ENCODE peak calls at places on chromosome 16, in eight cellular contexts. D is lower leg skin, M is fibroblast of lung, A is mucosa of descending colon, L is Peyer's patch, P is tibial nerve, V is cardiac muscle cell, Y is thoracic aorta. Z is an unnamed sample.

GRCh38 chr16:15803608-15804007 is 53.2 kb downstream of the MYH11 start:
- DNase-seq in Y (no peak), P (no peak), L (no peak), M (no peak), A (no peak), D (no peak), V (no peak), Z (no peak)

GRCh38 chr16:19138601-19139000 is 24.8 kb downstream of the ITPRIPL2 start:
- DNase-seq in D (peak; percentile 96), M (peak; percentile 38), A (peak; percentile 51), V (peak; percentile 71), L (no peak), Y (no peak), P (peak; percentile 57), Z (peak; percentile 64)

GRCh38 chr16:16045879-16046278 is 96.5 kb downstream of the ABCC1 start:
- DNase-seq in P (no peak), M (no peak), V (no peak), Y (no peak), L (no peak), A (no peak), D (no peak), Z (no peak)

GRCh38 chr16:66608241-66609138 is 4.0 kb downstream of the CMTM3 start:
- DNase-seq in M (peak; percentile 91), A (peak; percentile 89), D (peak; percentile 76), P (peak; percentile 72), V (peak; percentile 93), L (peak; percentile 88), Y (peak; percentile 51), Z (peak; percentile 91)

GRCh38 chr16:4373909-4374742 is 2.5 kb downstream of the VASN start:
- DNase-seq in M (peak; percentile 97), Y (peak; percentile 64), V (peak; percentile 99), P (peak; percentile 78), L (no peak), D (peak; percentile 85), A (peak; percentile 59), Z (peak; percentile 99)

GRCh38 chr16:4285167-4285566 is 12.3 kb upstream of the TFAP4 start:
- DNase-seq in M (no peak), L (no peak), A (no peak), P (no peak), V (no peak), D (no peak), Y (no peak), Z (no peak)

GRCh38 chr16:3825103-3825502 is 55.4 kb downstream of the CREBBP start:
- DNase-seq in Y (no peak), L (no peak), M (peak; percentile 79), P (no peak), V (peak; percentile 60), A (no peak), D (no peak), Z (peak; percentile 54)

GRCh38 chr16:9258423-9259051 is 167.1 kb downstream of the HAPSTR1 start:
- DNase-seq in L (peak; percentile 55), D (no peak), V (peak; percentile 2), A (peak; percentile 51), P (no peak), Y (no peak), M (peak; percentile 5), Z (peak; percentile 1)

GRCh38 chr16:51144203-51144602 is 6.9 kb downstream of the SALL1 start:
- DNase-seq in M (peak; percentile 42), A (no peak), D (no peak), V (no peak), P (no peak), Y (no peak), L (no peak), Z (no peak)

GRCh38 chr16:85391769-85392583 is 221.1 kb upstream of the GSE1 start:
- DNase-seq in L (peak; percentile 73), D (no peak), M (no peak), V (no peak), P (peak; percentile 12), A (peak; percentile 27), Y (no peak), Z (no peak)
- TF ChIP-seq CTCF in L (no peak), D (no peak), M (no peak), V (no peak), P (no peak), A (no peak), Y (no peak), Z (no peak)

DNA sequence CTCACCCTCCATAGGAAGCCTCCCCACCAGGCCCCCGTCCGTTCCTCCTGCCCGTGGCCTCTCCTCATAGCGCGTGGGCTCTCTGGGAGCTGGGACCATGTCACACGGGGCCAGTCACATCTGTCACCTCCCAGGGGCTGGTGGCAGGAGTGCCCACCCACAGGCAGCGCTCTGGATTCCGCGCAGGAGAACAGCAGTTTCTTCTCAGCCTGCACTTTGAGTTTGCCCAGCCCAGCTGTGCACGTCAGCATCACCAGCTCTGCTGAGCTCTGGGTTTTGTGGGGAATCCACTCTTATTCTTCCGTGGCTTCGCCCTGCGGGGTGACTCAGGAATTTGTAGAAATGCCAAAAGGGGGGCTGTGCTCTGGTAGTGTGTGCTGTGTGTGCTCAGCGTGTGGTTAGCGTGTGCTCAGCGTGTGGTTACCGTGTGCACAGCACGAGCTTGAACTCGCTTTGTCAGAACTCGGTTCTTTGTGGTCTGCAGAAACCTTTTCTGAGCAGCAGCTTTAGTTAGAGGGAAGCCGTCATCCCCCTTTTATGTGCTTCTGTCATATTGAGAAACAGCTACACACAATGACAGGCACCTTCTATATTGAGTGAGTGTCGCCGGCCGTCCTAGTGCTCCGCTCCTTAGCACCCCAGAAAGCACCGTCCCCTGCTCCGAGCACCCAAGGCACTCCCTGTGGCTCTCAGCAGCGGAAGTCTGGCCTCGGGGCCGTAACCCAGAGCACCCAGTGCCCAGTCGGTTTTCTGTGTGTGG is 3.3 kb downstream of the ACSF3 start:
- DNase-seq in L (no peak), M (no peak), Y (no peak), D (no peak), P (no peak), V (no peak), A (no peak), Z (no peak)
- H3K4me3 ChIP-seq in L (no peak overlapping the region), M (no peak overlapping the region), Y (no peak overlapping the region), D (no peak overlapping the region), P (no peak overlapping the region), V (no peak overlapping the region), A (no peak overlapping the region), Z (no peak overlapping the region)

GRCh38 chr16:70680495-70681381 is 5.1 kb downstream of the MTSS2 start:
- DNase-seq in M (no peak), V (no peak), P (no peak), D (no peak), Y (no peak), L (no peak), A (peak; percentile 26), Z (no peak)

GRCh38 chr16:70679653-70680494 is 6.0 kb downstream of the MTSS2 start:
- DNase-seq in A (peak; percentile 45), M (no peak), L (no peak), V (peak; percentile 37), P (no peak), Y (no peak), D (no peak), Z (no peak)

GRCh38 chr16:70682239-70683145 is 3.4 kb downstream of the MTSS2 start:
- DNase-seq in Y (no peak), M (no peak), D (no peak), V (no peak), A (no peak), L (no peak), P (no peak), Z (no peak)

GRCh38 chr16:70683146-70683944 is 2.5 kb downstream of the MTSS2 start:
- DNase-seq in M (no peak), L (no peak), Y (no peak), V (no peak), A (no peak), D (no peak), P (no peak), Z (no peak)

GRCh38 chr16:70681382-70682238 is 4.2 kb downstream of the MTSS2 start:
- DNase-seq in D (no peak), V (no peak), P (no peak), A (no peak), M (no peak), Y (no peak), L (no peak), Z (no peak)
- TF ChIP-seq CTCF in D (no peak), V (no peak), P (no peak), A (no peak), M (no peak), Y (no peak), L (no peak), Z (no peak)

GRCh38 chr16:31561698-31562233 is 34.1 kb downstream of the AHSP start:
- DNase-seq in L (no peak), Y (no peak), M (no peak), D (no peak), P (no peak), A (no peak), V (no peak), Z (no peak)
- H3K4me3 ChIP-seq in L (no peak overlapping the region), Y (no peak overlapping the region), M (no peak overlapping the region), D (no peak overlapping the region), P (no peak overlapping the region), A (no peak overlapping the region), V (no peak overlapping the region), Z (no peak overlapping the region)

DNA sequence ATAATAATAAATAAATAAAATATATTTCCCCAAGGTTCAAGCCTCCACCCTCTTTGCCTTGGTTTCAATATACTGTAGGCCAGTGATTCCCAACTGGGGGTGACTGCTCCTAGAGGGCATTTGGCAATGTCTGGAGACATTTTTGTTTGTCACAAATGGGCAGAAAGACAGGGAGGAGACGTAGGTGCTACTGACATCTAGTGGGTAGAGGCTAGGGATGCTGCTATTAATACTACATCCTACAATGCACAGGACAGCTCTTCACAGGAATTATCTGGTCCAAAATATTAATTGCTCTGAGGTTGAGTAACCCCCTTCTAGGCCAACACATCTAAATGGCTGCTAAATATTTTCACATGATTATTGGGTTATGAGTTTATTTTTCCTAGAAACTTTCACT is 12.8 kb upstream of the PRR14 start:
- DNase-seq in P (no peak), D (no peak), L (no peak), V (peak; percentile 57), A (no peak), Y (no peak), M (peak; percentile 32), Z (peak; percentile 69)
- TF ChIP-seq CTCF in P (no peak), D (no peak), L (peak; percentile 52), V (peak; percentile 54), A (no peak), Y (no peak), M (peak; percentile 42), Z (peak; percentile 60)

GRCh38 chr16:10731790-10732189 is 11.9 kb upstream of the NUBP1 start:
- DNase-seq in V (no peak), D (no peak), L (no peak), M (no peak), P (no peak), Y (no peak), A (no peak), Z (no peak)
- H3K4me3 ChIP-seq in V (no peak overlapping the region), D (no peak overlapping the region), L (no peak overlapping the region), M (no peak overlapping the region), P (no peak overlapping the region), Y (no peak overlapping the region), A (no peak overlapping the region), Z (no peak overlapping the region)